ENCODE peak calls at places on chromosomes 2 and 18, in seven cellular contexts. I, H, P, K, Z, W and T are unnamed samples.

GRCh38 chr18:55400590-55401274 is 187.3 kb downstream of the TCF4 start:
- DNase-seq in W (no peak), P (no peak), I (no peak), Z (no peak), H (no peak), K (no peak), T (no peak)

GRCh38 chr18:37368110-37368812 is 197.3 kb downstream of the CELF4 start:
- DNase-seq in K (no peak), Z (no peak), I (no peak), W (no peak), H (no peak), P (no peak), T (no peak)

GRCh38 chr2:37775908-37776250 is 104.4 kb upstream of the CDC42EP3 start:
- DNase-seq in W (peak), H (no peak), Z (no peak), P (no peak), I (no peak), K (no peak), T (no peak)

GRCh38 chr2:204126705-204127104 is 190.1 kb downstream of the ICOS start:
- DNase-seq in W (no peak), I (no peak), H (no peak), K (no peak), P (no peak), Z (no peak), T (no peak)

GRCh38 chr2:39584283-39584972 is 81.3 kb upstream of the TMEM178A start:
- DNase-seq in Z (no peak), K (no peak), I (no peak), P (no peak), W (no peak), H (no peak), T (no peak)

GRCh38 chr2:44843641-44844040 is 97.9 kb upstream of the SIX3 start:
- DNase-seq in K (no peak), I (no peak), P (no peak), W (no peak), H (no peak), Z (no peak), T (no peak)

GRCh38 chr18:4125939-4126250 is 329.2 kb downstream of the DLGAP1 start:
- DNase-seq in P (no peak), H (no peak), W (no peak), K (peak), Z (no peak), I (no peak), T (no peak)

GRCh38 chr2:12844511-12844910 is 127.8 kb downstream of the TRIB2 start:
- DNase-seq in I (no peak), P (no peak), Z (no peak), K (no peak), W (no peak), H (no peak), T (no peak)

GRCh38 chr18:78579854-78580577 is 399.6 kb upstream of the SALL3 start:
- DNase-seq in P (no peak), I (no peak), W (no peak), Z (no peak), H (no peak), K (no peak), T (no peak)

GRCh38 chr2:38216886-38217285 is 140.9 kb upstream of the CYP1B1 start:
- DNase-seq in W (no peak), P (no peak), K (no peak), I (no peak), Z (no peak), H (no peak), T (no peak)

GRCh38 chr2:46939596-46940359 is 24.2 kb upstream of the MCFD2 start:
- DNase-seq in K (no peak), I (no peak), Z (peak), H (no peak), P (no peak), W (no peak), T (no peak)

GRCh38 chr2:47127862-47128543 is 27.1 kb downstream of the STPG4 start:
- DNase-seq in H (no peak), W (no peak), P (no peak), K (no peak), I (no peak), Z (no peak), T (no peak)

GRCh38 chr2:142180820-142181533 is 50.2 kb upstream of the LRP1B start:
- DNase-seq in H (peak), P (peak), W (no peak), Z (peak), K (no peak), I (no peak), T (no peak)